ENCODE peak calls at places on chromosomes 12 and 14, in six cellular contexts. One of them, this sample, is unnamed.

GRCh38 chr12:93447555-93448265 is 6.0 kb upstream of the UBE2N start:
- DNase-seq in HTR-8/SVneo: no peak
- DNase-seq in PC-3: no peak
- DNase-seq in erythroblast: no peak
- DNase-seq in iris pigment epithelial cell: no peak
- DNase-seq in M059J: no peak
- DNase-seq in this sample: no peak

GRCh38 chr12:51525518-51525917 is 65.5 kb upstream of the SCN8A start:
- DNase-seq in M059J: no peak
- DNase-seq in HTR-8/SVneo: no peak
- DNase-seq in erythroblast: no peak
- DNase-seq in iris pigment epithelial cell: no peak
- DNase-seq in PC-3: no peak
- DNase-seq in this sample: no peak

GRCh38 chr14:30322819-30323218 is 236.1 kb upstream of the G2E3 start:
- DNase-seq in M059J: no peak
- DNase-seq in iris pigment epithelial cell: no peak
- DNase-seq in PC-3: no peak
- DNase-seq in HTR-8/SVneo: no peak
- DNase-seq in erythroblast: no peak
- DNase-seq in this sample: no peak

GRCh38 chr12:79083181-79083580 is 218.6 kb downstream of the SYT1 start:
- DNase-seq in HTR-8/SVneo: no peak
- DNase-seq in M059J: peak; percentile 4
- DNase-seq in PC-3: peak; percentile 30
- DNase-seq in erythroblast: no peak
- DNase-seq in iris pigment epithelial cell: no peak
- DNase-seq in this sample: no peak

GRCh38 chr14:90193925-90194324 is 62.4 kb upstream of the PSMC1 start:
- DNase-seq in iris pigment epithelial cell: no peak
- DNase-seq in PC-3: no peak
- DNase-seq in HTR-8/SVneo: no peak
- DNase-seq in M059J: no peak
- DNase-seq in erythroblast: peak; percentile 50
- DNase-seq in this sample: no peak

GRCh38 chr12:115337693-115338543 is 653.9 kb upstream of the TBX3 start:
- DNase-seq in HTR-8/SVneo: peak; percentile 66
- DNase-seq in M059J: peak; percentile 96
- DNase-seq in PC-3: peak; percentile 93
- DNase-seq in iris pigment epithelial cell: peak; percentile 93
- DNase-seq in erythroblast: no peak
- DNase-seq in this sample: no peak

GRCh38 chr12:5437122-5437521 is 5.2 kb downstream of the NTF3 start:
- DNase-seq in HTR-8/SVneo: no peak
- DNase-seq in M059J: no peak
- DNase-seq in PC-3: no peak
- DNase-seq in erythroblast: no peak
- DNase-seq in iris pigment epithelial cell: no peak
- DNase-seq in this sample: no peak

GRCh38 chr14:39023939-39024871 is 78.8 kb downstream of the SEC23A start:
- DNase-seq in HTR-8/SVneo: no peak
- DNase-seq in M059J: no peak
- DNase-seq in erythroblast: no peak
- DNase-seq in PC-3: no peak
- DNase-seq in iris pigment epithelial cell: no peak
- DNase-seq in this sample: no peak

GRCh38 chr12:48185181-48185919 is 1.9 kb downstream of the CCDC184 start:
- DNase-seq in HTR-8/SVneo: no peak
- DNase-seq in M059J: peak; percentile 19
- DNase-seq in PC-3: no peak
- DNase-seq in erythroblast: no peak
- DNase-seq in iris pigment epithelial cell: peak; percentile 15
- DNase-seq in this sample: no peak

GRCh38 chr14:22849212-22849819 is 12.9 kb downstream of the MMP14 start:
- DNase-seq in HTR-8/SVneo: no peak
- DNase-seq in M059J: peak; percentile 21
- DNase-seq in PC-3: no peak
- DNase-seq in erythroblast: no peak
- DNase-seq in iris pigment epithelial cell: peak; percentile 59
- DNase-seq in this sample: no peak

GRCh38 chr12:104456950-104457745 is 400 bp downstream of the CHST11 start:
- DNase-seq in erythroblast: peak; percentile 85
- DNase-seq in M059J: peak; percentile 85
- DNase-seq in iris pigment epithelial cell: peak; percentile 73
- DNase-seq in PC-3: peak; percentile 86
- DNase-seq in HTR-8/SVneo: peak; percentile 59
- DNase-seq in this sample: peak; percentile 12

GRCh38 chr12:61923152-61923551 is 337.1 kb upstream of the USP15 start:
- DNase-seq in HTR-8/SVneo: no peak
- DNase-seq in iris pigment epithelial cell: no peak
- DNase-seq in PC-3: no peak
- DNase-seq in erythroblast: no peak
- DNase-seq in M059J: no peak
- DNase-seq in this sample: no peak

GRCh38 chr12:112153181-112153899 is 28.0 kb downstream of the TRAFD1 start:
- DNase-seq in iris pigment epithelial cell: no peak
- DNase-seq in erythroblast: no peak
- DNase-seq in PC-3: no peak
- DNase-seq in M059J: no peak
- DNase-seq in HTR-8/SVneo: no peak
- DNase-seq in this sample: no peak

GRCh38 chr12:120356567-120357030 is 12.4 kb downstream of the MSI1 start:
- DNase-seq in HTR-8/SVneo: peak; percentile 99
- DNase-seq in PC-3: peak; percentile 85
- DNase-seq in M059J: peak; percentile 97
- DNase-seq in erythroblast: peak; percentile 85
- DNase-seq in iris pigment epithelial cell: peak; percentile 83
- DNase-seq in this sample: peak; percentile 53

GRCh38 chr14:81831128-81831815 is 297.6 kb upstream of the SEL1L start:
- DNase-seq in iris pigment epithelial cell: peak; percentile 0
- DNase-seq in HTR-8/SVneo: no peak
- DNase-seq in PC-3: no peak
- DNase-seq in M059J: no peak
- DNase-seq in erythroblast: no peak
- DNase-seq in this sample: no peak

GRCh38 chr12:21527451-21528180 is 1.5 kb downstream of the SPX start:
- DNase-seq in M059J: peak; percentile 71
- DNase-seq in iris pigment epithelial cell: peak; percentile 49
- DNase-seq in erythroblast: peak; percentile 19
- DNase-seq in HTR-8/SVneo: peak; percentile 32
- DNase-seq in PC-3: peak; percentile 48
- DNase-seq in this sample: no peak

GRCh38 chr14:24314377-24315193 is 3.3 kb downstream of the LTB4R start:
- DNase-seq in PC-3: no peak
- DNase-seq in erythroblast: no peak
- DNase-seq in HTR-8/SVneo: no peak
- DNase-seq in M059J: no peak
- DNase-seq in iris pigment epithelial cell: no peak
- DNase-seq in this sample: no peak

GRCh38 chr12:115983226-115983798 is 294.2 kb downstream of the MED13L start:
- DNase-seq in PC-3: peak; percentile 53
- DNase-seq in iris pigment epithelial cell: no peak
- DNase-seq in M059J: no peak
- DNase-seq in HTR-8/SVneo: no peak
- DNase-seq in erythroblast: peak; percentile 50
- DNase-seq in this sample: no peak

GRCh38 chr14:102293784-102294183 is 11.2 kb downstream of the MOK start:
- DNase-seq in HTR-8/SVneo: no peak
- DNase-seq in erythroblast: no peak
- DNase-seq in PC-3: peak; percentile 99
- DNase-seq in iris pigment epithelial cell: peak; percentile 77
- DNase-seq in M059J: peak; percentile 21
- DNase-seq in this sample: no peak

GRCh38 chr12:112906712-112907414 is at the start of gene OAS1:
- DNase-seq in HTR-8/SVneo: peak; percentile 48
- DNase-seq in M059J: peak; percentile 91
- DNase-seq in iris pigment epithelial cell: peak; percentile 76
- DNase-seq in PC-3: peak; percentile 70
- DNase-seq in erythroblast: no peak
- DNase-seq in this sample: peak; percentile 77

GRCh38 chr12:31021809-31022492 is 51.7 kb upstream of the DDX11 start:
- DNase-seq in erythroblast: no peak
- DNase-seq in PC-3: peak; percentile 69
- DNase-seq in M059J: no peak
- DNase-seq in iris pigment epithelial cell: peak; percentile 45
- DNase-seq in HTR-8/SVneo: no peak
- DNase-seq in this sample: no peak

GRCh38 chr14:103386632-103387329 is 1.6 kb downstream of the MARK3 start:
- DNase-seq in PC-3: no peak
- DNase-seq in HTR-8/SVneo: no peak
- DNase-seq in iris pigment epithelial cell: no peak
- DNase-seq in erythroblast: peak; percentile 63
- DNase-seq in M059J: peak; percentile 22
- DNase-seq in this sample: no peak

GRCh38 chr14:63993992-63994391 is 141.2 kb downstream of the SYNE2 start:
- DNase-seq in erythroblast: no peak
- DNase-seq in M059J: peak; percentile 11
- DNase-seq in PC-3: peak; percentile 17
- DNase-seq in iris pigment epithelial cell: no peak
- DNase-seq in HTR-8/SVneo: no peak
- DNase-seq in this sample: no peak

GRCh38 chr14:36657409-36658090 is 4.1 kb upstream of the PAX9 start:
- DNase-seq in iris pigment epithelial cell: no peak
- DNase-seq in PC-3: peak; percentile 51
- DNase-seq in M059J: no peak
- DNase-seq in HTR-8/SVneo: no peak
- DNase-seq in erythroblast: peak; percentile 37
- DNase-seq in this sample: no peak

This sample was measured in AML-193.